ENCODE peak calls at places on chromosome 7, in seven cellular contexts. One of them, this sample, is unnamed.

GRCh38 chr7:55271069-55271468 is 94.1 kb upstream of the LANCL2 start:
- DNase-seq in Right ventricle myocardium superior: no peak
- DNase-seq in MCF 10A: peak
- DNase-seq in AG08395: peak
- DNase-seq in EL: peak
- DNase-seq in spleen: no peak
- DNase-seq in AG04449: no peak
- DNase-seq in this sample: peak

GRCh38 chr7:90595341-90595800 is 750 bp upstream of the CDK14 start:
- DNase-seq in AG08395: no peak
- DNase-seq in EL: no peak
- DNase-seq in spleen: no peak
- DNase-seq in MCF 10A: peak
- DNase-seq in AG04449: no peak
- DNase-seq in Right ventricle myocardium superior: no peak
- DNase-seq in this sample: peak

GRCh38 chr7:132895231-132895630 is 186.7 kb downstream of the CHCHD3 start:
- DNase-seq in AG04449: no peak
- DNase-seq in AG08395: no peak
- DNase-seq in spleen: no peak
- DNase-seq in EL: no peak
- DNase-seq in Right ventricle myocardium superior: no peak
- DNase-seq in MCF 10A: no peak
- DNase-seq in this sample: no peak

GRCh38 chr7:146176790-146177189 is 60.2 kb downstream of the CNTNAP2 start:
- DNase-seq in Right ventricle myocardium superior: no peak
- DNase-seq in MCF 10A: no peak
- DNase-seq in AG04449: no peak
- DNase-seq in spleen: no peak
- DNase-seq in EL: no peak
- DNase-seq in AG08395: no peak
- DNase-seq in this sample: peak

GRCh38 chr7:46174192-46174572 is 253.1 kb upstream of the IGFBP3 start:
- DNase-seq in AG04449: no peak
- DNase-seq in EL: no peak
- DNase-seq in spleen: no peak
- DNase-seq in AG08395: no peak
- DNase-seq in Right ventricle myocardium superior: no peak
- DNase-seq in MCF 10A: no peak
- DNase-seq in this sample: no peak

GRCh38 chr7:4883352-4884144 is at the start of gene RADIL:
- DNase-seq in AG04449: peak
- DNase-seq in Right ventricle myocardium superior: peak
- DNase-seq in AG08395: peak
- DNase-seq in spleen: peak
- DNase-seq in MCF 10A: peak
- DNase-seq in EL: peak
- DNase-seq in this sample: peak

GRCh38 chr7:30142710-30143109 is 7.9 kb downstream of the MTURN start:
- DNase-seq in EL: peak
- DNase-seq in spleen: no peak
- DNase-seq in AG08395: peak
- DNase-seq in MCF 10A: peak
- DNase-seq in AG04449: no peak
- DNase-seq in Right ventricle myocardium superior: no peak
- DNase-seq in this sample: peak

GRCh38 chr7:72326365-72326764 is 85.8 kb downstream of the CALN1 start:
- DNase-seq in Right ventricle myocardium superior: no peak
- DNase-seq in spleen: no peak
- DNase-seq in AG08395: no peak
- DNase-seq in EL: no peak
- DNase-seq in AG04449: no peak
- DNase-seq in MCF 10A: no peak
- DNase-seq in this sample: no peak

GRCh38 chr7:157991351-157991750 is 596.3 kb downstream of the PTPRN2 start:
- DNase-seq in MCF 10A: no peak
- DNase-seq in spleen: peak
- DNase-seq in EL: no peak
- DNase-seq in Right ventricle myocardium superior: no peak
- DNase-seq in AG04449: no peak
- DNase-seq in AG08395: no peak
- DNase-seq in this sample: no peak

GRCh38 chr7:73437091-73437490 is 3.5 kb downstream of the FZD9 start:
- DNase-seq in EL: no peak
- DNase-seq in AG08395: no peak
- DNase-seq in AG04449: no peak
- DNase-seq in Right ventricle myocardium superior: no peak
- DNase-seq in MCF 10A: no peak
- DNase-seq in spleen: no peak
- DNase-seq in this sample: no peak

GRCh38 chr7:140512317-140513000 is 33.2 kb upstream of the MKRN1 start:
- DNase-seq in EL: no peak
- DNase-seq in MCF 10A: peak
- DNase-seq in spleen: no peak
- DNase-seq in AG08395: no peak
- DNase-seq in AG04449: no peak
- DNase-seq in Right ventricle myocardium superior: peak
- DNase-seq in this sample: peak

GRCh38 chr7:25967278-25968204 is 184.5 kb upstream of the NFE2L3 start:
- DNase-seq in MCF 10A: no peak
- DNase-seq in Right ventricle myocardium superior: no peak
- DNase-seq in AG08395: no peak
- DNase-seq in spleen: no peak
- DNase-seq in EL: no peak
- DNase-seq in AG04449: no peak
- DNase-seq in this sample: peak

GRCh38 chr7:26440993-26441636 is 149.5 kb downstream of the SNX10 start:
- DNase-seq in AG04449: no peak
- DNase-seq in Right ventricle myocardium superior: no peak
- DNase-seq in AG08395: no peak
- DNase-seq in MCF 10A: no peak
- DNase-seq in spleen: no peak
- DNase-seq in EL: no peak
- DNase-seq in this sample: no peak

GRCh38 chr7:73359306-73359705 is 31.3 kb downstream of the FKBP6 start:
- DNase-seq in Right ventricle myocardium superior: no peak
- DNase-seq in MCF 10A: no peak
- DNase-seq in AG04449: no peak
- DNase-seq in EL: no peak
- DNase-seq in AG08395: no peak
- DNase-seq in spleen: no peak
- DNase-seq in this sample: no peak